ENCODE peak calls at places on chromosome 21, in nine cellular contexts. One of them, this sample, is unnamed.

GRCh38 chr21:44062380-44062779 is 44.8 kb upstream of the PWP2 start:
- DNase-seq in NCI-H1092 treated with DMSO at 0.1 percent for 48 hours: no peak
- DNase-seq in brain microvascular endothelial cell: no peak
- DNase-seq in NCI-H2081: no peak
- DNase-seq in AG04450: no peak
- DNase-seq in breast epithelium: no peak
- DNase-seq in right cardiac atrium: no peak
- DNase-seq in activated CD8-positive, alpha-beta memory T cell treated with anti-CD3 and anti-CD28 coated beads for 48 hours: no peak
- DNase-seq in NCI-H1048: no peak
- DNase-seq in this sample: no peak

GRCh38 chr21:44697811-44698734 is 1.1 kb downstream of the KRTAP10-12 start:
- DNase-seq in NCI-H1092 treated with DMSO at 0.1 percent for 48 hours: no peak
- DNase-seq in brain microvascular endothelial cell: no peak
- DNase-seq in NCI-H2081: no peak
- DNase-seq in AG04450: no peak
- DNase-seq in breast epithelium: no peak
- DNase-seq in right cardiac atrium: no peak
- DNase-seq in activated CD8-positive, alpha-beta memory T cell treated with anti-CD3 and anti-CD28 coated beads for 48 hours: no peak
- DNase-seq in NCI-H1048: no peak
- DNase-seq in this sample: no peak

GRCh38 chr21:39373634-39374033 is 24.7 kb upstream of the HMGN1 start:
- DNase-seq in NCI-H1092 treated with DMSO at 0.1 percent for 48 hours: peak
- DNase-seq in brain microvascular endothelial cell: peak
- DNase-seq in NCI-H2081: no peak
- DNase-seq in AG04450: no peak
- DNase-seq in breast epithelium: no peak
- DNase-seq in right cardiac atrium: no peak
- DNase-seq in activated CD8-positive, alpha-beta memory T cell treated with anti-CD3 and anti-CD28 coated beads for 48 hours: no peak
- DNase-seq in NCI-H1048: no peak
- DNase-seq in this sample: no peak

GRCh38 chr21:41501919-41502318 is 6.0 kb downstream of the TMPRSS2 start:
- DNase-seq in NCI-H1092 treated with DMSO at 0.1 percent for 48 hours: no peak
- DNase-seq in brain microvascular endothelial cell: no peak
- DNase-seq in NCI-H2081: no peak
- DNase-seq in AG04450: no peak
- DNase-seq in breast epithelium: peak
- DNase-seq in right cardiac atrium: no peak
- DNase-seq in activated CD8-positive, alpha-beta memory T cell treated with anti-CD3 and anti-CD28 coated beads for 48 hours: no peak
- DNase-seq in NCI-H1048: no peak
- DNase-seq in this sample: no peak

GRCh38 chr21:29078884-29079765 is 5.7 kb upstream of the CCT8 start:
- DNase-seq in NCI-H1092 treated with DMSO at 0.1 percent for 48 hours: peak
- DNase-seq in brain microvascular endothelial cell: no peak
- DNase-seq in NCI-H2081: no peak
- DNase-seq in AG04450: no peak
- DNase-seq in breast epithelium: no peak
- DNase-seq in right cardiac atrium: no peak
- DNase-seq in activated CD8-positive, alpha-beta memory T cell treated with anti-CD3 and anti-CD28 coated beads for 48 hours: no peak
- DNase-seq in NCI-H1048: no peak
- DNase-seq in this sample: no peak

GRCh38 chr21:24045775-24046215 is 1561.5 kb downstream of the MRPL39 start:
- DNase-seq in NCI-H1092 treated with DMSO at 0.1 percent for 48 hours: peak
- DNase-seq in brain microvascular endothelial cell: peak
- DNase-seq in NCI-H2081: no peak
- DNase-seq in AG04450: peak
- DNase-seq in breast epithelium: peak
- DNase-seq in right cardiac atrium: peak
- DNase-seq in activated CD8-positive, alpha-beta memory T cell treated with anti-CD3 and anti-CD28 coated beads for 48 hours: no peak
- DNase-seq in NCI-H1048: no peak
- DNase-seq in this sample: no peak

GRCh38 chr21:44711327-44712202 is at the start of gene TSPEAR:
- DNase-seq in NCI-H1092 treated with DMSO at 0.1 percent for 48 hours: peak
- DNase-seq in brain microvascular endothelial cell: no peak
- DNase-seq in NCI-H2081: peak
- DNase-seq in AG04450: no peak
- DNase-seq in breast epithelium: no peak
- DNase-seq in right cardiac atrium: no peak
- DNase-seq in activated CD8-positive, alpha-beta memory T cell treated with anti-CD3 and anti-CD28 coated beads for 48 hours: no peak
- DNase-seq in NCI-H1048: no peak
- DNase-seq in this sample: no peak

GRCh38 chr21:37145635-37146111 is 72.6 kb downstream of the TTC3 start:
- DNase-seq in NCI-H1092 treated with DMSO at 0.1 percent for 48 hours: no peak
- DNase-seq in brain microvascular endothelial cell: peak
- DNase-seq in NCI-H2081: no peak
- DNase-seq in AG04450: no peak
- DNase-seq in breast epithelium: no peak
- DNase-seq in right cardiac atrium: no peak
- DNase-seq in activated CD8-positive, alpha-beta memory T cell treated with anti-CD3 and anti-CD28 coated beads for 48 hours: no peak
- DNase-seq in NCI-H1048: no peak
- DNase-seq in this sample: no peak

This sample was measured in glomerular endothelial cell.